ENCODE peak calls at places on chromosome 21, in five cellular contexts. V is GM20000; R is GF-D8; N is activated CD8-positive, alpha-beta T cell treated with anti-CD3 and anti-CD28 coated beads for 36 hours; E is activated CD8-positive, alpha-beta memory T cell treated with anti-CD3 and anti-CD28 coated beads, Interleukin-2, amount 50 U/mL, for 48 hours. I is an unnamed sample.

GRCh38 chr21:34668803-34669148 is at the start of gene CLIC6:
- DNase-seq in R (no peak), E (no peak), V (peak), N (no peak), I (no peak)

GRCh38 chr21:34198232-34199120 is 125.1 kb downstream of the MRPS6 start:
- DNase-seq in E (peak), N (peak), R (peak), V (peak), I (no peak)

GRCh38 chr21:39153842-39154241 is 29.4 kb downstream of the PSMG1 start:
- DNase-seq in V (no peak), R (no peak), E (no peak), N (no peak), I (no peak)

GRCh38 chr21:15667010-15667409 is 62.8 kb upstream of the USP25 start:
- DNase-seq in E (no peak), R (no peak), V (no peak), N (no peak), I (no peak)

GRCh38 chr21:20971296-20971921 is 26.8 kb upstream of the NCAM2 start:
- DNase-seq in R (peak), V (peak), N (peak), E (no peak), I (peak)

GRCh38 chr21:45996311-45997204 is 15.0 kb downstream of the COL6A1 start:
- DNase-seq in N (peak), R (no peak), E (peak), V (no peak), I (no peak)

GRCh38 chr21:44571844-44572782 is 1.4 kb upstream of the KRTAP10-4 start:
- DNase-seq in E (peak), N (no peak), V (no peak), R (no peak), I (no peak)

GRCh38 chr21:41651830-41652229 is 115.0 kb downstream of the RIPK4 start:
- DNase-seq in V (no peak), N (no peak), E (no peak), R (no peak), I (no peak)

GRCh38 chr21:42435833-42436232 is 32.1 kb downstream of the UBASH3A start:
- DNase-seq in R (no peak), V (no peak), E (no peak), N (no peak), I (no peak)

GRCh38 chr21:26374817-26375216 is 198.3 kb downstream of the CYYR1 start:
- DNase-seq in R (no peak), V (no peak), N (no peak), E (no peak), I (no peak)

GRCh38 chr21:42107881-42108553 is 36.9 kb downstream of the UMODL1 start:
- DNase-seq in R (peak), E (peak), V (peak), N (peak), I (peak)

I was measured in RPMI8226.